ENCODE peak calls at places on chromosomes 5 and 9, in nine cellular contexts. One of them, this sample, is unnamed.
A peak's percentile ranks its signal among the peaks of the same experiment; 100 is the strongest.

GRCh38 chr5:95448836-95449235 is 57.7 kb downstream of the FAM81B start:
- DNase-seq in CD8-positive, alpha-beta T cell: no peak
- DNase-seq in lower lobe of right lung: no peak
- DNase-seq in A549: no peak
- DNase-seq in pancreas: no peak
- DNase-seq in breast epithelium: no peak
- DNase-seq in mammary epithelial cell: peak; percentile 20
- DNase-seq in esophagus squamous epithelium: no peak
- DNase-seq in testis: no peak
- DNase-seq in this sample: no peak

GRCh38 chr5:56139978-56140562 is 93.1 kb downstream of the ANKRD55 start:
- DNase-seq in breast epithelium: no peak
- DNase-seq in pancreas: no peak
- DNase-seq in mammary epithelial cell: no peak
- DNase-seq in lower lobe of right lung: no peak
- DNase-seq in A549: no peak
- DNase-seq in testis: no peak
- DNase-seq in esophagus squamous epithelium: no peak
- DNase-seq in CD8-positive, alpha-beta T cell: no peak
- DNase-seq in this sample: no peak

GRCh38 chr9:86460211-86461002 is 106.2 kb upstream of the TUT7 start:
- DNase-seq in testis: no peak
- DNase-seq in mammary epithelial cell: no peak
- DNase-seq in breast epithelium: no peak
- DNase-seq in esophagus squamous epithelium: no peak
- DNase-seq in CD8-positive, alpha-beta T cell: no peak
- DNase-seq in A549: no peak
- DNase-seq in pancreas: no peak
- DNase-seq in lower lobe of right lung: no peak
- DNase-seq in this sample: no peak

GRCh38 chr5:92309336-92309991 is 926.3 kb upstream of the ARRDC3 start:
- DNase-seq in lower lobe of right lung: no peak
- DNase-seq in A549: peak; percentile 33
- DNase-seq in pancreas: no peak
- DNase-seq in esophagus squamous epithelium: no peak
- DNase-seq in CD8-positive, alpha-beta T cell: no peak
- DNase-seq in testis: no peak
- DNase-seq in mammary epithelial cell: peak; percentile 1
- DNase-seq in breast epithelium: no peak
- DNase-seq in this sample: peak; percentile 36

GRCh38 chr5:31824886-31825774 is 186.2 kb downstream of the PDZD2 start:
- DNase-seq in esophagus squamous epithelium: no peak
- DNase-seq in breast epithelium: no peak
- DNase-seq in testis: peak; percentile 73
- DNase-seq in A549: peak; percentile 36
- DNase-seq in lower lobe of right lung: no peak
- DNase-seq in CD8-positive, alpha-beta T cell: peak; percentile 42
- DNase-seq in pancreas: peak; percentile 16
- DNase-seq in mammary epithelial cell: peak; percentile 61
- DNase-seq in this sample: peak; percentile 61

GRCh38 chr5:140344683-140345423 is 1.6 kb downstream of the HBEGF start:
- DNase-seq in testis: no peak
- DNase-seq in CD8-positive, alpha-beta T cell: no peak
- DNase-seq in lower lobe of right lung: no peak
- DNase-seq in esophagus squamous epithelium: no peak
- DNase-seq in breast epithelium: no peak
- DNase-seq in A549: peak; percentile 61
- DNase-seq in pancreas: no peak
- DNase-seq in mammary epithelial cell: peak; percentile 83
- DNase-seq in this sample: peak; percentile 98

GRCh38 chr9:134434896-134435506 is 108.7 kb downstream of the RXRA start:
- DNase-seq in esophagus squamous epithelium: no peak
- DNase-seq in mammary epithelial cell: peak; percentile 81
- DNase-seq in lower lobe of right lung: peak; percentile 93
- DNase-seq in breast epithelium: peak; percentile 96
- DNase-seq in pancreas: peak; percentile 98
- DNase-seq in A549: peak; percentile 65
- DNase-seq in testis: peak; percentile 97
- DNase-seq in CD8-positive, alpha-beta T cell: no peak
- DNase-seq in this sample: peak; percentile 90

GRCh38 chr5:103258368-103258956 is at the start of gene MACIR:
- DNase-seq in testis: peak; percentile 98
- DNase-seq in A549: peak; percentile 86
- DNase-seq in esophagus squamous epithelium: peak; percentile 87
- DNase-seq in mammary epithelial cell: peak; percentile 98
- DNase-seq in CD8-positive, alpha-beta T cell: peak; percentile 94
- DNase-seq in breast epithelium: peak; percentile 95
- DNase-seq in pancreas: peak; percentile 98
- DNase-seq in lower lobe of right lung: peak; percentile 99
- DNase-seq in this sample: peak; percentile 98

GRCh38 chr9:137689745-137690529 is 71.1 kb downstream of the EHMT1 start:
- DNase-seq in testis: no peak
- DNase-seq in esophagus squamous epithelium: no peak
- DNase-seq in mammary epithelial cell: no peak
- DNase-seq in breast epithelium: no peak
- DNase-seq in A549: peak; percentile 36
- DNase-seq in CD8-positive, alpha-beta T cell: no peak
- DNase-seq in lower lobe of right lung: no peak
- DNase-seq in pancreas: no peak
- DNase-seq in this sample: no peak

GRCh38 chr5:98468188-98468869 is 305.1 kb upstream of the RGMB start:
- DNase-seq in testis: no peak
- DNase-seq in A549: no peak
- DNase-seq in esophagus squamous epithelium: no peak
- DNase-seq in breast epithelium: no peak
- DNase-seq in lower lobe of right lung: no peak
- DNase-seq in pancreas: no peak
- DNase-seq in CD8-positive, alpha-beta T cell: no peak
- DNase-seq in mammary epithelial cell: peak; percentile 76
- DNase-seq in this sample: peak; percentile 59

GRCh38 chr9:36716496-36716895 is 143.8 kb downstream of the MELK start:
- DNase-seq in lower lobe of right lung: no peak
- DNase-seq in mammary epithelial cell: no peak
- DNase-seq in breast epithelium: no peak
- DNase-seq in CD8-positive, alpha-beta T cell: no peak
- DNase-seq in esophagus squamous epithelium: no peak
- DNase-seq in testis: no peak
- DNase-seq in A549: no peak
- DNase-seq in pancreas: no peak
- DNase-seq in this sample: no peak

GRCh38 chr9:36717276-36717675 is 144.6 kb downstream of the MELK start:
- DNase-seq in A549: no peak
- DNase-seq in CD8-positive, alpha-beta T cell: no peak
- DNase-seq in esophagus squamous epithelium: no peak
- DNase-seq in mammary epithelial cell: no peak
- DNase-seq in testis: no peak
- DNase-seq in pancreas: no peak
- DNase-seq in breast epithelium: no peak
- DNase-seq in lower lobe of right lung: no peak
- DNase-seq in this sample: no peak

GRCh38 chr9:36720043-36720442 is 147.3 kb downstream of the MELK start:
- DNase-seq in breast epithelium: no peak
- DNase-seq in esophagus squamous epithelium: no peak
- DNase-seq in mammary epithelial cell: no peak
- DNase-seq in A549: no peak
- DNase-seq in CD8-positive, alpha-beta T cell: no peak
- DNase-seq in pancreas: no peak
- DNase-seq in lower lobe of right lung: no peak
- DNase-seq in testis: no peak
- DNase-seq in this sample: no peak

GRCh38 chr9:36721846-36722588 is 149.3 kb downstream of the MELK start:
- DNase-seq in A549: no peak
- DNase-seq in testis: no peak
- DNase-seq in CD8-positive, alpha-beta T cell: no peak
- DNase-seq in lower lobe of right lung: peak; percentile 58
- DNase-seq in esophagus squamous epithelium: no peak
- DNase-seq in mammary epithelial cell: no peak
- DNase-seq in breast epithelium: no peak
- DNase-seq in pancreas: no peak
- DNase-seq in this sample: no peak

GRCh38 chr9:36718612-36719011 is 145.9 kb downstream of the MELK start:
- DNase-seq in pancreas: no peak
- DNase-seq in mammary epithelial cell: no peak
- DNase-seq in lower lobe of right lung: no peak
- DNase-seq in A549: no peak
- DNase-seq in esophagus squamous epithelium: no peak
- DNase-seq in CD8-positive, alpha-beta T cell: no peak
- DNase-seq in testis: no peak
- DNase-seq in breast epithelium: no peak
- DNase-seq in this sample: no peak
- TF ChIP-seq CTCF in pancreas: no peak
- TF ChIP-seq CTCF in mammary epithelial cell: no peak
- TF ChIP-seq CTCF in lower lobe of right lung: no peak
- TF ChIP-seq CTCF in A549: no peak
- TF ChIP-seq CTCF in esophagus squamous epithelium: no peak
- TF ChIP-seq CTCF in CD8-positive, alpha-beta T cell: no peak
- TF ChIP-seq CTCF in testis: no peak
- TF ChIP-seq CTCF in breast epithelium: no peak
- TF ChIP-seq CTCF in this sample: no peak

GRCh38 chr9:130766904-130767262 is 68.2 kb upstream of the ABL1 start:
- DNase-seq in A549: no peak
- DNase-seq in lower lobe of right lung: no peak
- DNase-seq in breast epithelium: no peak
- DNase-seq in mammary epithelial cell: no peak
- DNase-seq in CD8-positive, alpha-beta T cell: no peak
- DNase-seq in pancreas: no peak
- DNase-seq in esophagus squamous epithelium: no peak
- DNase-seq in testis: no peak
- DNase-seq in this sample: no peak

GRCh38 chr9:130769004-130769403 is 66.0 kb upstream of the ABL1 start:
- DNase-seq in CD8-positive, alpha-beta T cell: no peak
- DNase-seq in esophagus squamous epithelium: no peak
- DNase-seq in pancreas: no peak
- DNase-seq in A549: no peak
- DNase-seq in breast epithelium: no peak
- DNase-seq in mammary epithelial cell: no peak
- DNase-seq in lower lobe of right lung: no peak
- DNase-seq in testis: no peak
- DNase-seq in this sample: no peak

GRCh38 chr9:130766031-130766903 is 68.8 kb upstream of the ABL1 start:
- DNase-seq in esophagus squamous epithelium: no peak
- DNase-seq in CD8-positive, alpha-beta T cell: no peak
- DNase-seq in breast epithelium: no peak
- DNase-seq in mammary epithelial cell: peak; percentile 67
- DNase-seq in lower lobe of right lung: no peak
- DNase-seq in pancreas: no peak
- DNase-seq in testis: no peak
- DNase-seq in A549: no peak
- DNase-seq in this sample: no peak

GRCh38 chr9:130770093-130770492 is 65.0 kb upstream of the ABL1 start:
- DNase-seq in CD8-positive, alpha-beta T cell: no peak
- DNase-seq in mammary epithelial cell: no peak
- DNase-seq in esophagus squamous epithelium: no peak
- DNase-seq in lower lobe of right lung: no peak
- DNase-seq in A549: no peak
- DNase-seq in testis: no peak
- DNase-seq in breast epithelium: no peak
- DNase-seq in pancreas: no peak
- DNase-seq in this sample: no peak

GRCh38 chr9:130768265-130768664 is 66.8 kb upstream of the ABL1 start:
- DNase-seq in mammary epithelial cell: no peak
- DNase-seq in esophagus squamous epithelium: no peak
- DNase-seq in testis: no peak
- DNase-seq in breast epithelium: no peak
- DNase-seq in A549: no peak
- DNase-seq in pancreas: no peak
- DNase-seq in CD8-positive, alpha-beta T cell: no peak
- DNase-seq in lower lobe of right lung: no peak
- DNase-seq in this sample: no peak
- H3K27ac ChIP-seq in mammary epithelial cell: no peak overlapping the region
- H3K27ac ChIP-seq in esophagus squamous epithelium: no peak overlapping the region
- H3K27ac ChIP-seq in testis: no peak overlapping the region
- H3K27ac ChIP-seq in breast epithelium: no peak overlapping the region
- H3K27ac ChIP-seq in A549: no peak overlapping the region
- H3K27ac ChIP-seq in pancreas: peak overlapping the region; percentile 17
- H3K27ac ChIP-seq in CD8-positive, alpha-beta T cell: no peak overlapping the region
- H3K27ac ChIP-seq in lower lobe of right lung: no peak overlapping the region
- H3K27ac ChIP-seq in this sample: no peak overlapping the region

DNA sequence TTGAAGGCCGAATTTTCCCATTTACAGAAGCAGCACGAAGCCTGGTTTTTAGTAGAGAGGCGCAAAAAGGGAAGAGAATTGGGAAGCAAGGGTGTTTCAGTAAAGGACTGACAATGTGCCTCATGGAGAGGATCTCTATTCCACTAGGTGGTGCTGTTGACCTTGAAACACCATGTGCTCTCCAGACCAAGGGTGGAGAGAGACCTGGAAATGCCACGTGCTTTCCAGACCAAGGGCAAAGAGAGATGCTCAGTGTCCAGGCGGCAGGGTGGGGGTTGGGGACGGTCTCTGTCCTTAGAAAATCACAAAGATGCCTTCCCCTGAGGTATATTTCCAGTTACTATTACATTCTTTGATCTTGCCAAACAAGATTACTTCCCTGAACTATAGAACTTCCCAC is 425.3 kb downstream of the CSNK1G3 start:
- DNase-seq in lower lobe of right lung: no peak
- DNase-seq in mammary epithelial cell: peak; percentile 64
- DNase-seq in CD8-positive, alpha-beta T cell: no peak
- DNase-seq in testis: peak; percentile 32
- DNase-seq in esophagus squamous epithelium: no peak
- DNase-seq in A549: no peak
- DNase-seq in breast epithelium: no peak
- DNase-seq in pancreas: peak; percentile 25
- DNase-seq in this sample: peak; percentile 36
- TF ChIP-seq CTCF in lower lobe of right lung: peak; percentile 58
- TF ChIP-seq CTCF in mammary epithelial cell: peak; percentile 73
- TF ChIP-seq CTCF in CD8-positive, alpha-beta T cell: no peak
- TF ChIP-seq CTCF in testis: peak; percentile 28
- TF ChIP-seq CTCF in esophagus squamous epithelium: no peak
- TF ChIP-seq CTCF in A549: peak; percentile 31
- TF ChIP-seq CTCF in breast epithelium: no peak
- TF ChIP-seq CTCF in pancreas: peak; percentile 13
- TF ChIP-seq CTCF in this sample: peak; percentile 59

GRCh38 chr9:114319147-114319546 is 3.8 kb upstream of the ORM1 start:
- DNase-seq in esophagus squamous epithelium: no peak
- DNase-seq in mammary epithelial cell: no peak
- DNase-seq in breast epithelium: no peak
- DNase-seq in A549: no peak
- DNase-seq in pancreas: peak; percentile 8
- DNase-seq in lower lobe of right lung: no peak
- DNase-seq in CD8-positive, alpha-beta T cell: no peak
- DNase-seq in testis: peak; percentile 11
- DNase-seq in this sample: no peak

GRCh38 chr9:114318416-114318815 is 4.5 kb upstream of the ORM1 start:
- DNase-seq in CD8-positive, alpha-beta T cell: no peak
- DNase-seq in testis: no peak
- DNase-seq in A549: no peak
- DNase-seq in breast epithelium: no peak
- DNase-seq in esophagus squamous epithelium: no peak
- DNase-seq in pancreas: no peak
- DNase-seq in mammary epithelial cell: no peak
- DNase-seq in lower lobe of right lung: no peak
- DNase-seq in this sample: no peak

GRCh38 chr9:114316605-114317230 is 6.2 kb upstream of the ORM1 start:
- DNase-seq in CD8-positive, alpha-beta T cell: no peak
- DNase-seq in A549: no peak
- DNase-seq in mammary epithelial cell: no peak
- DNase-seq in lower lobe of right lung: no peak
- DNase-seq in breast epithelium: no peak
- DNase-seq in esophagus squamous epithelium: no peak
- DNase-seq in pancreas: peak; percentile 10
- DNase-seq in testis: peak; percentile 8
- DNase-seq in this sample: no peak

GRCh38 chr9:114315723-114316363 is 7.1 kb upstream of the ORM1 start:
- DNase-seq in breast epithelium: no peak
- DNase-seq in A549: no peak
- DNase-seq in lower lobe of right lung: peak; percentile 49
- DNase-seq in mammary epithelial cell: no peak
- DNase-seq in pancreas: peak; percentile 6
- DNase-seq in CD8-positive, alpha-beta T cell: no peak
- DNase-seq in esophagus squamous epithelium: no peak
- DNase-seq in testis: peak; percentile 8
- DNase-seq in this sample: no peak

GRCh38 chr9:114317665-114318357 is 5.1 kb upstream of the ORM1 start:
- DNase-seq in pancreas: no peak
- DNase-seq in esophagus squamous epithelium: no peak
- DNase-seq in CD8-positive, alpha-beta T cell: no peak
- DNase-seq in breast epithelium: no peak
- DNase-seq in testis: peak; percentile 1
- DNase-seq in A549: no peak
- DNase-seq in lower lobe of right lung: no peak
- DNase-seq in mammary epithelial cell: no peak
- DNase-seq in this sample: no peak
- H3K27ac ChIP-seq in pancreas: no peak overlapping the region
- H3K27ac ChIP-seq in esophagus squamous epithelium: no peak overlapping the region
- H3K27ac ChIP-seq in CD8-positive, alpha-beta T cell: no peak overlapping the region
- H3K27ac ChIP-seq in breast epithelium: no peak overlapping the region
- H3K27ac ChIP-seq in testis: no peak overlapping the region
- H3K27ac ChIP-seq in A549: peak overlapping the region; percentile 66
- H3K27ac ChIP-seq in lower lobe of right lung: no peak overlapping the region
- H3K27ac ChIP-seq in mammary epithelial cell: no peak overlapping the region
- H3K27ac ChIP-seq in this sample: no peak overlapping the region